ENCODE peak calls at places on chromosomes 6 and 20, in four cellular contexts. K is WTC11, I is HepG2, Q is K562. G is an unnamed sample.

GRCh38 chr20:61880706-61881105 is 185.0 kb downstream of the TAF4 start:
- DNase-seq in K (no peak), I (no peak), Q (no peak), G (no peak)

GRCh38 chr6:15663057-15663638 is 320 bp upstream of the DTNBP1 start:
- DNase-seq in K (no peak), I (no peak), Q (no peak), G (peak; percentile 94)

GRCh38 chr20:63518351-63518861 is 2.2 kb upstream of the PPDPF start:
- DNase-seq in K (no peak), I (no peak), Q (no peak), G (no peak)

GRCh38 chr6:112203577-112204349 is 50.6 kb downstream of the LAMA4 start:
- DNase-seq in K (no peak), I (peak; percentile 10), Q (no peak), G (no peak)

GRCh38 chr20:43191946-43192847 is 2.5 kb upstream of the PTPRT start:
- DNase-seq in K (peak; percentile 80), I (peak; percentile 16), Q (peak; percentile 29), G (peak; percentile 48)

GRCh38 chr20:45934587-45935415 is at the start of gene PCIF1:
- DNase-seq in K (peak; percentile 98), I (peak; percentile 98), Q (peak; percentile 98), G (peak; percentile 98)

GRCh38 chr6:8236956-8237355 is 134.6 kb upstream of the EEF1E1 start:
- DNase-seq in K (no peak), I (no peak), Q (no peak), G (no peak)

GRCh38 chr20:24045621-24046020 is 57.0 kb upstream of the GGTLC1 start:
- DNase-seq in K (no peak), I (no peak), Q (no peak), G (no peak)

GRCh38 chr6:151109361-151109760 is 130.4 kb upstream of the AKAP12 start:
- DNase-seq in K (no peak), I (no peak), Q (no peak), G (no peak)

GRCh38 chr6:87671555-87672029 is 30.4 kb downstream of the AKIRIN2 start:
- DNase-seq in K (no peak), I (peak; percentile 97), Q (no peak), G (no peak)
- TF ChIP-seq SP1 in K (no peak), I (no peak), Q (no peak), G (no peak)

GRCh38 chr6:27049863-27050781 is 197.4 kb upstream of the PRSS16 start:
- DNase-seq in K (peak; percentile 22), I (no peak), Q (no peak), G (no peak)
- TF ChIP-seq ELF4 in K (no peak), I (no peak), Q (no peak), G (no peak)

DNA sequence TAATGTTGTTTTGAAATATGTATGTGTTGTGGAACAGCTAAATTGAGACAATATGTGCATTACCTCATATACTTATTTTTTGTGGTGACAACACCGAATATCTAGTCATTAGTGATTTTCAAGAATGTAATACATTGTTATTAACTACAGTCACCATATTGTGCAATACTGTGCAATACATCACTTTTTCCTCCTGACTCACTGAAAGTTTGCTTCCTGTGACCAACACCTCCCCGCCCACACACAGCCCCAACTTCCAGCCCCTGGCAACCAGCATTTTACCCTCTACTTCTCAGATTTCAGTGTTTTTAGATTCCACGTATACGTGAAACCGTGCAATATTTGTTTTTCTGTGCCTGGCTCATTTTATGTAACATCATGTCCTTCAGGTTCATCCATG is 627.9 kb downstream of the PRKN start:
- DNase-seq in K (no peak), I (peak; percentile 42), Q (no peak), G (no peak)
- TF ChIP-seq SP1 in K (no peak), I (no peak), Q (no peak), G (no peak)

DNA sequence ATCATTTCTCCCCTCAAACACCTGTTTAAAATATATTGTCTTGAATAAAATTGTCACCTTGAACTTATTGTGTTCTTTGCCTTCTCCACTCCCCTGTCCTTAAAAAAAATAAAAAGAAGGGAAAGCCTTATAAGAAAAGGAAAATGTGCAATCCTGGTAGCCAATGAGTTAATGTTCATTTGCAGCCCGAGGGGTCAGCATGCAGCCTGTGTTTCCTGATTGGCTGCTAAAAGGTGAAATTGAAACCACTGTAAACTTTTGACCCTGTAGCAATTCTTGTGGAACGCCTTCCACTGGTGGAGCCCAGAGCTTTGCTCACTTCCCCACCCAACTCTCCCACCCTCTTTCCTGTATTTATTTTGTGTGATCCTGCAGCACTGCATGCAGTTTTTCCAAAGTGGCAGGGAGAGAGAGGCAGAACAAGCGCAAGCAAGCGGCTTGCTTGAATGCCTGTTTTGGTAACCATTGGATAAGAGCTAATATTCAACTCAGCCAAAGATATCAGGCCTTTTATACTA is 74.9 kb downstream of the NCOA3 start:
- DNase-seq in K (no peak), I (peak; percentile 97), Q (peak; percentile 77), G (peak; percentile 71)
- TF ChIP-seq ELF4 in K (no peak), I (no peak), Q (no peak), G (no peak)

DNA sequence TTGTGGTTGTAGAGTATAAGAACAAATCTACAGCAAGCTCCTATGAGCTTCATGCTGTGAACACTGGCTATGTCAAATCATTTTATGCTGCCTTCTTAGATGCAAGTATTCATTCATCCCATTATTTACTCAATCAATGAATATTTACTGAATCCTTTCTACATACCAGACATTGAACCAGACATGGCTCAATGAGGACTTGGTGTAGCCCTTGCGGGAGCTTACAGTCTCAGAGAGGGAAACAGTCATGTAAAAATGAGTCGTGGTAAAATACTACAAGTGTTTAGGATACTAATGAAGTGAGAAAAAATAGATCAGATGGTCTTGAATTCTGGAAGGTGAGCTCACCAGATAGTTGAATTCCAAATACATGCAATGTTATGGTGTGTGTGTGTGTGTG is 44.8 kb upstream of the ENPP1 start:
- DNase-seq in K (no peak), I (peak; percentile 85), Q (no peak), G (no peak)
- TF ChIP-seq SP1 in K (no peak), I (no peak), Q (no peak), G (no peak)